ENCODE peak calls at places on chromosome 14, in four cellular contexts. U, W, I and Z are unnamed samples.

GRCh38 chr14:91373591-91374245 is 43.9 kb downstream of the CCDC88C start:
- DNase-seq in I (peak), W (no peak), U (no peak), Z (no peak)

GRCh38 chr14:88551094-88551870 is 3.5 kb downstream of the PTPN21 start:
- DNase-seq in U (peak), W (peak), I (no peak), Z (peak)

GRCh38 chr14:106094654-106095189 is 568.3 kb downstream of the TMEM121 start:
- DNase-seq in W (no peak), I (no peak), U (no peak), Z (no peak)

GRCh38 chr14:85415015-85415712 is 114.8 kb upstream of the FLRT2 start:
- DNase-seq in U (peak), I (no peak), W (peak), Z (peak)

GRCh38 chr14:57574617-57575288 is 81.1 kb upstream of the CCDC198 start:
- DNase-seq in U (no peak), W (no peak), I (no peak), Z (no peak)

GRCh38 chr14:61420326-61420725 is 98.9 kb downstream of the PRKCH start:
- DNase-seq in I (no peak), W (peak), U (no peak), Z (no peak)

GRCh38 chr14:49193365-49194050 is 392.7 kb downstream of the RPS29 start:
- DNase-seq in U (no peak), W (no peak), I (no peak), Z (no peak)

GRCh38 chr14:37599527-37600368 is 4.3 kb downstream of the TTC6 start:
- DNase-seq in U (no peak), I (no peak), W (no peak), Z (no peak)

GRCh38 chr14:56498112-56498511 is 81.5 kb upstream of the TMEM260 start:
- DNase-seq in U (no peak), W (no peak), I (no peak), Z (no peak)

GRCh38 chr14:90774316-90774715 is 41.9 kb downstream of the TTC7B start:
- DNase-seq in U (no peak), W (no peak), I (no peak), Z (no peak)

DNA sequence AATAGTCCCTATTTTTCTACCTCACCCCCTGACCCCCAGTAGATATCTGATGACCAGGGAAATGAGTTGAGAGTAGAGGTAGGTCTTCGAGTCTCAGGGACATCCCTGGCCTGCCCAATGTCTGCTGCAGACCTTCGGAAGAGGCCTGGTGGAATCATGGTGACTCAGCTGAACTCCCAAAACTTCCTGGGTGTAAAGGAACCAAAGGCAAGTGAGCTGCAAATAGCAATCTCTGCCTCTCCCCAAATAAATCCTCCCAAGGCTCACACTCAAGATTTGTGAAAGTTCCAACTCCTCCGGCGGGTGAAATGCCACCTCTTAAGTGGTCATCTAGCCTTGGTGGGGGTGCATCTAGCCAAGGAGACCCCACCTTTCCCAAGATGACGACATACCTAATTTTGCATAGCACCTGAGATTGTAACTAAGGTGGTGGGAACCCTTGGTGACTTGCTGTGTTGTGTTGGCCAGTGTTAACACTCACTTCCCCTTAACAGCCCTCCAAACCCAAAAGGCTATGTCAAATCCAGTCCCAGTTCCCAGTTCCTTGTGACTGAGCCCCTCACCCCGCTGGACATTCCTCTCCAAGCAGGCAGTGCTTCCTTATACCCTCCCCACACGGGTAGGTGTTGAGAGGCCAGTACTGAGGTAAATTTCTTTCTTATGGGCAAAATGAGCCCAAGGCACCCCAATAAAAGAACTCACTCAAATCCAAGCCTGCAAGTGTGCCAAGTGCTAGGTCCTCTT is 6.2 kb downstream of the ZFP36L1 start:
- DNase-seq in I (no peak), U (peak), W (no peak), Z (no peak)
- TF ChIP-seq POLR2A in I (peak), U (no peak), W (no peak), Z (no peak)

DNA sequence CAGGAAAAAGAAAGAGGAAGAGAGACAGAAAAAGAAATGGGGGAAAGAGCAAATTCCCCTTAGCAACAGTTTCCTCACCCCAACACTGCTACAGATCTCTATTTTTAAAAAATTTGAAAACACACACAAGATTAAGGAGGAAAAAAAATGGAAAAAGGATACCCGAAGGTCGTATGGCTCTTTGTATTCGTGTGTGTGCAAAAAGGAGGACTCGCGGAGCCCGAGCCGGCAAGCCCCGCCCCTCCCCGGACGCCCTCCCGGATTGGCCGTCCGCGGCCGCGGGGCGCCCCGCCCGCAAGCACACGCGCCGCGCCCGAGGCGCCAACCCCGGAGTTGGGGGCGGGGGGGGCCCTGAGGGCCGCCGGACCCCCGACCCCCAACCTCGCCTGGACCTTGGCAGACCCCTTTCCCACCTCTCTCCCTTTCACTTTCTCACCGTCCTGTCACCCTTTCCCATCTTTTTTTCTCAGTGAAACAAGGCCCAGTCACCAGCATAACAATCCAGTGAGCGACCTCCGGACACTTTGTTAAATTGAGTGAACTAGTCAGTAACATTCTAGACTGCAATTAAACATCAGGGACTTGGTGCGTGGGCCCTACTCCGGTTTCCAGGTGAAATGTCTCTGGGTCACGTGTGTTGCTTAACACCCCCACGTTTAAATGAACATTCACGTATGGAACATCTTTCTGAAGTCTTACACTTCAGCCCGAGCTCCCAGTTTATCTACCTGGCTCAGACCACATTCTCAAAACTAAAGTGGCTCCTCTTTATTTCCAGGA is at the start of gene C14orf93:
- DNase-seq in I (peak), W (peak), U (peak), Z (peak)
- TF ChIP-seq POLR2A in I (peak), W (peak), U (peak), Z (no peak)

GRCh38 chr14:22692194-22692593 is 48.0 kb upstream of the OR6J1 start:
- DNase-seq in W (no peak), I (no peak), U (no peak), Z (no peak)

GRCh38 chr14:22689186-22689585 is 45.0 kb upstream of the OR6J1 start:
- DNase-seq in U (no peak), W (no peak), I (no peak), Z (no peak)

GRCh38 chr14:22685467-22685866 is 41.3 kb upstream of the OR6J1 start:
- DNase-seq in W (no peak), U (no peak), I (no peak), Z (no peak)

GRCh38 chr14:22691171-22691570 is 47.0 kb upstream of the OR6J1 start:
- DNase-seq in U (no peak), W (no peak), I (no peak), Z (no peak)
- TF ChIP-seq POLR2A in U (no peak), W (no peak), I (no peak), Z (no peak)

DNA sequence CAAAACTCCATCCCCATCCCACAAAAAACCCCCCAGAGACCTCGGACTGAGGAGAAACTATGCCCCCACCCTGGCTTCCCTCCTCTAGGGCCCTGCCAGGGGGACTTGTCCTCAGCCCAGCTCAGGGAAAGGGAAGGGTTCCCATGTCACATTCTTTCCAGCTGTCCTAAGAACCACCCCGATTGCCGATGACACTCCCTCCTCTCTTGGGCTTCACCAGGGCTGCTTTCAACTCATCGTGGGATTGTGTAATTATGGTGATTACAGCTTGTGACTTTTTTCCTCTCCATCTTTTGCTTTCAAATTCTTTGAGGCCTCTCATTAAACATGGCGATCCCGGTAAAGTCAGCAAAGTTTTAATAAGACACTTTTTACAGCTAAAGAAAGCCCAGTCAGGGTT is 344.1 kb downstream of the DPF3 start:
- DNase-seq in W (no peak), I (no peak), U (no peak), Z (no peak)
- TF ChIP-seq POLR2A in W (no peak), I (no peak), U (no peak), Z (no peak)

GRCh38 chr14:103869406-103870143 is 22.2 kb upstream of the PPP1R13B start:
- DNase-seq in W (no peak), I (no peak), U (no peak), Z (no peak)

GRCh38 chr14:103872492-103873113 is 25.2 kb upstream of the PPP1R13B start:
- DNase-seq in I (no peak), W (no peak), U (no peak), Z (no peak)

GRCh38 chr14:103870891-103871595 is 23.7 kb upstream of the PPP1R13B start:
- DNase-seq in I (no peak), U (no peak), W (no peak), Z (no peak)

GRCh38 chr14:103870144-103870876 is 22.9 kb upstream of the PPP1R13B start:
- DNase-seq in U (no peak), W (no peak), I (no peak), Z (no peak)

DNA sequence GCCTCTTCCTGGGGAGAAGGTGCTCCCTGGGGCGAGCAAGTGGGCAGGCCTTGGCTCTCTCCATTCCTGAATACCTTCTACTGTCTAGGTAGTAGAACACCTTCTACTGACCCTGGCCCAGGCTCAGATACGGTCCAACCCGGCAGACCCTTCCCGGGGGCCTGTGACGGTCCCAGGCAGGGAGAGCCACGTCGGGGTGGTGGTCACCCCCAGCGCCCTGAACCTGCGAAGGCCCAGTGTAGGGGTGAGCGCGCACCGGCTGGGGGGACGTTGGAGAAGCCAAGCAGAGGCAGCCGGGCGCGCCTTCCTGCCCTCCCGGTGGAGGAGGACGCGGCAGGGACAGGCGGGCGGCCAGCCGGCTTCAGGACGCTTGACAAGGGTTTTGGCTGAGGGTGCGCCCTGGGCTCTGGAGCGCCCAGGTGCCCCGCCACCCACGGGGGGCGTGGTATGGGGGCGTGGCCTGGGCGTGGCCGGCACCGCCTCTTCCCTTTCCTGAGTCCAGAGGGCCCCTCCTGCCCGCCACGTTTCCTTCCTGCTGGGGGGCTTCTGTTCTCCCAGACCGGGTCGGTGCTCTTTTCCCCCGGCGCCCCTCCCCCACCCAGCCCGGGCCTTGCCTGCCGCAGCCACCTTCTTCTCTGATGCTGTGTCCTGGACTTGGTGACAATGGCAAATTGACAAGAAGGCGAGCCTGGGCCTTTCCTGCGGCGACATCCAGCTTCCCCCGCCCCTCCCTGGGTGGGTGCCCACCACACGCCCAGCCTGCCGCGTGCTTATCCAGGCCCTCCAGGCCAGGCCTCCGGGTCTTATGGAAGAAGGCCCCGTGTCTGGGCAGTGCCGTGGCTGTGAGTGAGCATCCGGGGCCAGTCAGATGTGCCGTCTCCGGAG is 24.5 kb upstream of the PPP1R13B start:
- DNase-seq in U (peak), W (peak), I (peak), Z (peak)
- TF ChIP-seq POLR2A in U (no peak), W (peak), I (no peak), Z (no peak)